ENCODE peak calls at places on chromosomes 6 and 20, in ten cellular contexts. I, Q, N, P, M, X, E, K, W and O are unnamed samples.

GRCh38 chr6:153424719-153425400 is 293.8 kb upstream of the RGS17 start:
- DNase-seq in I (no peak), Q (no peak), N (no peak), P (no peak), M (no peak), X (no peak), E (no peak), K (no peak), W (no peak), O (no peak)

GRCh38 chr6:3281669-3282460 is 23.1 kb downstream of the PSMG4 start:
- DNase-seq in I (no peak), Q (no peak), N (no peak), P (no peak), M (peak), X (no peak), E (no peak), K (peak), W (no peak), O (no peak)

GRCh38 chr20:41984031-41984430 is 365.9 kb upstream of the CHD6 start:
- DNase-seq in I (no peak), Q (no peak), N (no peak), P (no peak), M (no peak), X (no peak), E (no peak), K (no peak), W (no peak), O (peak)

GRCh38 chr6:154112181-154112809 is 73.3 kb downstream of the OPRM1 start:
- DNase-seq in I (no peak), Q (no peak), N (no peak), P (no peak), M (peak), X (no peak), E (no peak), K (peak), W (no peak), O (no peak)

GRCh38 chr20:55153321-55153720 is 677.9 kb downstream of the DOK5 start:
- DNase-seq in I (no peak), Q (no peak), N (no peak), P (no peak), M (peak), X (no peak), E (no peak), K (no peak), W (no peak), O (no peak)

GRCh38 chr6:100719883-100720682 is 161.0 kb downstream of the ASCC3 start:
- DNase-seq in I (peak), Q (no peak), N (no peak), P (no peak), M (peak), X (no peak), E (no peak), K (peak), W (no peak), O (peak)

GRCh38 chr6:161029195-161029809 is 37.7 kb downstream of the MAP3K4 start:
- DNase-seq in I (peak), Q (no peak), N (peak), P (no peak), M (peak), X (no peak), E (no peak), K (no peak), W (no peak), O (peak)

GRCh38 chr6:10033223-10033829 is 381.5 kb downstream of the TFAP2A start:
- DNase-seq in I (peak), Q (no peak), N (no peak), P (no peak), M (peak), X (no peak), E (no peak), K (peak), W (no peak), O (no peak)

GRCh38 chr6:1312444-1313363 is 806 bp downstream of the FOXQ1 start:
- DNase-seq in I (no peak), Q (no peak), N (peak), P (no peak), M (peak), X (peak), E (no peak), K (no peak), W (no peak), O (no peak)

GRCh38 chr20:62508641-62509051 is 32.9 kb upstream of the GATA5 start:
- DNase-seq in I (no peak), Q (no peak), N (no peak), P (no peak), M (no peak), X (peak), E (no peak), K (no peak), W (no peak), O (no peak)

GRCh38 chr20:62045118-62045517 is 20.6 kb downstream of the TAF4 start:
- DNase-seq in I (no peak), Q (no peak), N (no peak), P (no peak), M (no peak), X (no peak), E (no peak), K (no peak), W (no peak), O (no peak)

GRCh38 chr6:144417686-144418085 is 132.6 kb downstream of the UTRN start:
- DNase-seq in I (no peak), Q (no peak), N (no peak), P (no peak), M (peak), X (no peak), E (no peak), K (no peak), W (no peak), O (no peak)

GRCh38 chr20:19881080-19881840 is 123.2 kb downstream of the RIN2 start:
- DNase-seq in I (no peak), Q (no peak), N (no peak), P (no peak), M (no peak), X (no peak), E (no peak), K (no peak), W (no peak), O (no peak)

GRCh38 chr6:146598785-146599405 is at the start of gene ADGB:
- DNase-seq in I (no peak), Q (no peak), N (no peak), P (no peak), M (peak), X (peak), E (no peak), K (peak), W (no peak), O (peak)

GRCh38 chr20:4076671-4077070 is 61.3 kb upstream of the RNF24 start:
- DNase-seq in I (peak), Q (no peak), N (no peak), P (no peak), M (peak), X (no peak), E (no peak), K (peak), W (no peak), O (no peak)